ENCODE peak calls at places on chromosomes 1 and 21, in seven cellular contexts. One of them, this sample, is unnamed.

GRCh38 chr1:56258395-56258794 is 321.0 kb downstream of the PLPP3 start:
- DNase-seq in sigmoid colon: no peak
- DNase-seq in HL-60: no peak
- DNase-seq in spleen: no peak
- DNase-seq in suprapubic skin: no peak
- DNase-seq in transverse colon: no peak
- DNase-seq in GM23338: peak
- DNase-seq in this sample: no peak

GRCh38 chr1:59150537-59151386 is 146.1 kb upstream of the FGGY start:
- DNase-seq in sigmoid colon: peak
- DNase-seq in HL-60: no peak
- DNase-seq in spleen: no peak
- DNase-seq in transverse colon: peak
- DNase-seq in suprapubic skin: peak
- DNase-seq in GM23338: no peak
- DNase-seq in this sample: no peak

GRCh38 chr21:17390575-17390974 is 122.3 kb upstream of the CXADR start:
- DNase-seq in HL-60: no peak
- DNase-seq in suprapubic skin: no peak
- DNase-seq in GM23338: no peak
- DNase-seq in transverse colon: no peak
- DNase-seq in spleen: no peak
- DNase-seq in sigmoid colon: no peak
- DNase-seq in this sample: no peak

GRCh38 chr1:95924684-95925083 is 690.7 kb downstream of the RWDD3 start:
- DNase-seq in suprapubic skin: no peak
- DNase-seq in spleen: no peak
- DNase-seq in GM23338: no peak
- DNase-seq in transverse colon: no peak
- DNase-seq in HL-60: no peak
- DNase-seq in sigmoid colon: no peak
- DNase-seq in this sample: no peak

GRCh38 chr1:40740039-40740991 is 43.3 kb upstream of the KCNQ4 start:
- DNase-seq in spleen: no peak
- DNase-seq in GM23338: no peak
- DNase-seq in transverse colon: no peak
- DNase-seq in suprapubic skin: no peak
- DNase-seq in HL-60: no peak
- DNase-seq in sigmoid colon: peak
- DNase-seq in this sample: no peak

GRCh38 chr1:18789246-18789645 is 70.2 kb downstream of the TAS1R2 start:
- DNase-seq in HL-60: no peak
- DNase-seq in GM23338: no peak
- DNase-seq in transverse colon: no peak
- DNase-seq in suprapubic skin: no peak
- DNase-seq in spleen: no peak
- DNase-seq in sigmoid colon: no peak
- DNase-seq in this sample: no peak

GRCh38 chr1:203088441-203088840 is 2.6 kb upstream of the MYOG start:
- DNase-seq in transverse colon: no peak
- DNase-seq in spleen: no peak
- DNase-seq in HL-60: no peak
- DNase-seq in suprapubic skin: peak
- DNase-seq in GM23338: no peak
- DNase-seq in sigmoid colon: no peak
- DNase-seq in this sample: no peak

GRCh38 chr1:31723828-31724359 is 20.1 kb upstream of the COL16A1 start:
- DNase-seq in HL-60: peak
- DNase-seq in spleen: no peak
- DNase-seq in sigmoid colon: no peak
- DNase-seq in transverse colon: peak
- DNase-seq in suprapubic skin: no peak
- DNase-seq in GM23338: peak
- DNase-seq in this sample: peak

GRCh38 chr21:16243396-16243795 is 513.6 kb downstream of the USP25 start:
- DNase-seq in spleen: no peak
- DNase-seq in sigmoid colon: no peak
- DNase-seq in HL-60: no peak
- DNase-seq in GM23338: no peak
- DNase-seq in suprapubic skin: no peak
- DNase-seq in transverse colon: no peak
- DNase-seq in this sample: no peak

GRCh38 chr1:187481581-187482148 is 652.9 kb downstream of the PLA2G4A start:
- DNase-seq in sigmoid colon: no peak
- DNase-seq in spleen: no peak
- DNase-seq in HL-60: no peak
- DNase-seq in suprapubic skin: no peak
- DNase-seq in GM23338: no peak
- DNase-seq in transverse colon: no peak
- DNase-seq in this sample: no peak

GRCh38 chr21:29078884-29079765 is 5.7 kb upstream of the CCT8 start:
- DNase-seq in GM23338: no peak
- DNase-seq in suprapubic skin: no peak
- DNase-seq in sigmoid colon: no peak
- DNase-seq in spleen: no peak
- DNase-seq in transverse colon: no peak
- DNase-seq in HL-60: peak
- DNase-seq in this sample: no peak

GRCh38 chr1:7366286-7366954 is 404.7 kb upstream of the VAMP3 start:
- DNase-seq in suprapubic skin: no peak
- DNase-seq in spleen: no peak
- DNase-seq in HL-60: no peak
- DNase-seq in transverse colon: no peak
- DNase-seq in sigmoid colon: no peak
- DNase-seq in GM23338: no peak
- DNase-seq in this sample: no peak

GRCh38 chr21:29149771-29150425 is 19.5 kb downstream of the MAP3K7CL start:
- DNase-seq in suprapubic skin: no peak
- DNase-seq in sigmoid colon: no peak
- DNase-seq in GM23338: no peak
- DNase-seq in HL-60: no peak
- DNase-seq in spleen: no peak
- DNase-seq in transverse colon: no peak
- DNase-seq in this sample: no peak

GRCh38 chr1:203643213-203644045 is 16.8 kb downstream of the ATP2B4 start:
- DNase-seq in sigmoid colon: no peak
- DNase-seq in HL-60: no peak
- DNase-seq in GM23338: no peak
- DNase-seq in transverse colon: no peak
- DNase-seq in suprapubic skin: no peak
- DNase-seq in spleen: no peak
- DNase-seq in this sample: no peak

GRCh38 chr1:110003747-110004428 is 19.3 kb downstream of the AHCYL1 start:
- DNase-seq in spleen: no peak
- DNase-seq in HL-60: peak
- DNase-seq in suprapubic skin: peak
- DNase-seq in GM23338: peak
- DNase-seq in sigmoid colon: peak
- DNase-seq in transverse colon: peak
- DNase-seq in this sample: peak

GRCh38 chr1:3402258-3403010 is 52.0 kb upstream of the ARHGEF16 start:
- DNase-seq in sigmoid colon: no peak
- DNase-seq in spleen: no peak
- DNase-seq in transverse colon: no peak
- DNase-seq in suprapubic skin: no peak
- DNase-seq in GM23338: no peak
- DNase-seq in HL-60: no peak
- DNase-seq in this sample: no peak

GRCh38 chr1:209748620-209749019 is 7.2 kb upstream of the TRAF3IP3 start:
- DNase-seq in sigmoid colon: no peak
- DNase-seq in spleen: no peak
- DNase-seq in transverse colon: no peak
- DNase-seq in HL-60: no peak
- DNase-seq in suprapubic skin: no peak
- DNase-seq in GM23338: peak
- DNase-seq in this sample: no peak

GRCh38 chr1:51622455-51622913 is 5.6 kb downstream of the OSBPL9 start:
- DNase-seq in suprapubic skin: peak
- DNase-seq in HL-60: peak
- DNase-seq in sigmoid colon: peak
- DNase-seq in transverse colon: peak
- DNase-seq in spleen: no peak
- DNase-seq in GM23338: peak
- DNase-seq in this sample: peak

GRCh38 chr1:180175291-180175690 is 20.6 kb downstream of the QSOX1 start:
- DNase-seq in transverse colon: no peak
- DNase-seq in GM23338: no peak
- DNase-seq in suprapubic skin: no peak
- DNase-seq in spleen: peak
- DNase-seq in sigmoid colon: peak
- DNase-seq in HL-60: no peak
- DNase-seq in this sample: no peak

GRCh38 chr1:45122724-45123123 is 83.7 kb downstream of the ZSWIM5 start:
- DNase-seq in suprapubic skin: no peak
- DNase-seq in sigmoid colon: no peak
- DNase-seq in transverse colon: no peak
- DNase-seq in spleen: no peak
- DNase-seq in HL-60: no peak
- DNase-seq in GM23338: no peak
- DNase-seq in this sample: no peak

GRCh38 chr21:31991356-31992331 is 118.8 kb downstream of the HUNK start:
- DNase-seq in spleen: no peak
- DNase-seq in GM23338: peak
- DNase-seq in HL-60: no peak
- DNase-seq in suprapubic skin: no peak
- DNase-seq in transverse colon: no peak
- DNase-seq in sigmoid colon: no peak
- DNase-seq in this sample: peak

GRCh38 chr1:32150847-32151246 is 28.6 kb upstream of the TXLNA start:
- DNase-seq in spleen: no peak
- DNase-seq in HL-60: no peak
- DNase-seq in suprapubic skin: no peak
- DNase-seq in sigmoid colon: no peak
- DNase-seq in transverse colon: no peak
- DNase-seq in GM23338: no peak
- DNase-seq in this sample: no peak

GRCh38 chr1:201645956-201646355 is 107.0 kb downstream of the NAV1 start:
- DNase-seq in suprapubic skin: no peak
- DNase-seq in spleen: no peak
- DNase-seq in transverse colon: no peak
- DNase-seq in HL-60: no peak
- DNase-seq in sigmoid colon: no peak
- DNase-seq in GM23338: no peak
- DNase-seq in this sample: no peak

GRCh38 chr1:236172041-236172579 is 29.8 kb downstream of the GPR137B start:
- DNase-seq in GM23338: no peak
- DNase-seq in transverse colon: no peak
- DNase-seq in spleen: no peak
- DNase-seq in sigmoid colon: no peak
- DNase-seq in HL-60: no peak
- DNase-seq in suprapubic skin: no peak
- DNase-seq in this sample: no peak

DNA sequence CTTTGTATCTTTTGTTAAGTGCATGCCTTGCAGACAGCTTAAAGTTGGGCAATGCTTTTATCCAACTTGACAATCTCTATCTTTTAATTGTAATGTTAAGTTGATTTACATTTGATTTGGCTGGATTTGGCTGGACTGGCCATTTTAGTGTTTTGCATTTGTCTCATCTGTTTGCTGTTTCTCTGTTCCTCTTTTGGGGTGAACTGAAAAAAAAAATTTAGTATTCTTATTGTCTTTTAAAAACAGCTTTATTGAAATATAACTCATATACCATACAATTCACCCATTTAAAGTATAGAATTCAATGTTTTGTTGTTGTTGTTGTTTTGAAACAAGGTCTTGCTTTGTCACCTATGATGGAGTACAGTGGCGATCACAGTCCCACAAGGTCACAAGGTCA is 34.4 kb downstream of the DIPK1A start:
- DNase-seq in sigmoid colon: no peak
- DNase-seq in transverse colon: no peak
- DNase-seq in suprapubic skin: no peak
- DNase-seq in HL-60: no peak
- DNase-seq in spleen: no peak
- DNase-seq in GM23338: no peak
- DNase-seq in this sample: no peak
- TF ChIP-seq POLR2AphosphoS5 in sigmoid colon: no peak
- TF ChIP-seq POLR2AphosphoS5 in transverse colon: no peak
- TF ChIP-seq POLR2AphosphoS5 in suprapubic skin: no peak
- TF ChIP-seq POLR2AphosphoS5 in HL-60: no peak
- TF ChIP-seq POLR2AphosphoS5 in spleen: no peak
- TF ChIP-seq POLR2AphosphoS5 in GM23338: no peak
- TF ChIP-seq POLR2AphosphoS5 in this sample: no peak

GRCh38 chr1:161165742-161166668 is at the start of gene PPOX:
- DNase-seq in HL-60: peak
- DNase-seq in suprapubic skin: peak
- DNase-seq in sigmoid colon: peak
- DNase-seq in spleen: peak
- DNase-seq in transverse colon: peak
- DNase-seq in GM23338: peak
- DNase-seq in this sample: peak
- TF ChIP-seq POLR2AphosphoS5 in HL-60: peak
- TF ChIP-seq POLR2AphosphoS5 in suprapubic skin: peak
- TF ChIP-seq POLR2AphosphoS5 in sigmoid colon: peak
- TF ChIP-seq POLR2AphosphoS5 in spleen: peak
- TF ChIP-seq POLR2AphosphoS5 in transverse colon: peak
- TF ChIP-seq POLR2AphosphoS5 in GM23338: peak
- TF ChIP-seq POLR2AphosphoS5 in this sample: peak

GRCh38 chr1:5729636-5730145 is 262.5 kb downstream of the NPHP4 start:
- DNase-seq in spleen: peak
- DNase-seq in suprapubic skin: no peak
- DNase-seq in transverse colon: no peak
- DNase-seq in HL-60: no peak
- DNase-seq in GM23338: no peak
- DNase-seq in sigmoid colon: peak
- DNase-seq in this sample: no peak

GRCh38 chr1:5728956-5729355 is 263.3 kb downstream of the NPHP4 start:
- DNase-seq in sigmoid colon: peak
- DNase-seq in HL-60: no peak
- DNase-seq in GM23338: no peak
- DNase-seq in transverse colon: no peak
- DNase-seq in suprapubic skin: no peak
- DNase-seq in spleen: peak
- DNase-seq in this sample: no peak

GRCh38 chr1:5727191-5727590 is 265.0 kb downstream of the NPHP4 start:
- DNase-seq in suprapubic skin: no peak
- DNase-seq in GM23338: no peak
- DNase-seq in HL-60: no peak
- DNase-seq in transverse colon: no peak
- DNase-seq in sigmoid colon: peak
- DNase-seq in spleen: no peak
- DNase-seq in this sample: no peak

GRCh38 chr1:5725855-5726585 is 266.2 kb downstream of the NPHP4 start:
- DNase-seq in GM23338: no peak
- DNase-seq in sigmoid colon: peak
- DNase-seq in suprapubic skin: peak
- DNase-seq in transverse colon: no peak
- DNase-seq in HL-60: no peak
- DNase-seq in spleen: peak
- DNase-seq in this sample: no peak

GRCh38 chr1:5727871-5728643 is 264.2 kb downstream of the NPHP4 start:
- DNase-seq in suprapubic skin: no peak
- DNase-seq in HL-60: no peak
- DNase-seq in sigmoid colon: peak
- DNase-seq in spleen: peak
- DNase-seq in transverse colon: no peak
- DNase-seq in GM23338: no peak
- DNase-seq in this sample: no peak
- TF ChIP-seq POLR2AphosphoS5 in suprapubic skin: no peak
- TF ChIP-seq POLR2AphosphoS5 in HL-60: no peak
- TF ChIP-seq POLR2AphosphoS5 in sigmoid colon: no peak
- TF ChIP-seq POLR2AphosphoS5 in spleen: no peak
- TF ChIP-seq POLR2AphosphoS5 in transverse colon: no peak
- TF ChIP-seq POLR2AphosphoS5 in GM23338: no peak
- TF ChIP-seq POLR2AphosphoS5 in this sample: no peak

GRCh38 chr1:12475158-12475934 is 142.7 kb downstream of the DHRS3 start:
- DNase-seq in suprapubic skin: no peak
- DNase-seq in spleen: no peak
- DNase-seq in GM23338: no peak
- DNase-seq in sigmoid colon: no peak
- DNase-seq in transverse colon: no peak
- DNase-seq in HL-60: peak
- DNase-seq in this sample: peak
- TF ChIP-seq POLR2AphosphoS5 in suprapubic skin: no peak
- TF ChIP-seq POLR2AphosphoS5 in spleen: no peak
- TF ChIP-seq POLR2AphosphoS5 in GM23338: no peak
- TF ChIP-seq POLR2AphosphoS5 in sigmoid colon: no peak
- TF ChIP-seq POLR2AphosphoS5 in transverse colon: no peak
- TF ChIP-seq POLR2AphosphoS5 in HL-60: no peak
- TF ChIP-seq POLR2AphosphoS5 in this sample: no peak